ENCODE peak calls at places on chromosomes 16 and 17, in five cellular contexts. S is esophagus muscularis mucosa, C is foreskin fibroblast, L is transverse colon, M is endodermal cell. Q is an unnamed sample.

GRCh38 chr17:64773836-64774761 is 112.0 kb upstream of the SMURF2 start:
- DNase-seq in L (peak), S (no peak), M (peak), C (peak), Q (peak)

GRCh38 chr16:68065716-68066305 is 19.4 kb upstream of the NFATC3 start:
- DNase-seq in M (peak), S (no peak), C (peak), L (no peak), Q (no peak)

GRCh38 chr16:52068447-52069074 is 478.4 kb downstream of the TOX3 start:
- DNase-seq in C (no peak), S (peak), L (peak), M (peak), Q (no peak)

GRCh38 chr17:48643697-48644012 is 17.5 kb upstream of the HOXB9 start:
- DNase-seq in S (no peak), M (no peak), C (no peak), L (no peak), Q (no peak)

GRCh38 chr16:84055801-84056634 is 13.4 kb upstream of the SLC38A8 start:
- DNase-seq in L (no peak), S (no peak), M (no peak), C (no peak), Q (no peak)

GRCh38 chr17:17628388-17629008 is 37.0 kb upstream of the PEMT start:
- DNase-seq in M (no peak), C (no peak), L (peak), S (no peak), Q (peak)

GRCh38 chr17:39194089-39194984 is 3.1 kb downstream of the CACNB1 start:
- DNase-seq in C (peak), M (peak), L (peak), S (no peak), Q (no peak)

GRCh38 chr17:44587339-44587738 is 30.1 kb downstream of the FZD2 start:
- DNase-seq in S (no peak), L (no peak), M (peak), C (peak), Q (no peak)

GRCh38 chr17:57834146-57834741 is 15.6 kb downstream of the MRPS23 start:
- DNase-seq in C (peak), L (no peak), M (peak), S (no peak), Q (no peak)

GRCh38 chr17:77694391-77695363 is 263.8 kb upstream of the TNRC6C start:
- DNase-seq in M (peak), C (no peak), L (no peak), S (peak), Q (no peak)

GRCh38 chr17:67779098-67779672 is 46.1 kb upstream of the BPTF start:
- DNase-seq in C (peak), S (no peak), M (peak), L (peak), Q (peak)

GRCh38 chr17:14918540-14918939 is 346.6 kb downstream of the PMP22 start:
- DNase-seq in L (no peak), S (no peak), C (no peak), M (no peak), Q (no peak)

GRCh38 chr17:41894791-41895331 is 23.9 kb downstream of the ACLY start:
- DNase-seq in L (no peak), S (no peak), M (no peak), C (peak), Q (no peak)

GRCh38 chr17:61196302-61196704 is 203.3 kb upstream of the TBX2 start:
- DNase-seq in M (no peak), S (no peak), C (peak), L (no peak), Q (no peak)

GRCh38 chr16:4203748-4204147 is 38.1 kb downstream of the SRL start:
- DNase-seq in C (no peak), M (no peak), S (no peak), L (no peak), Q (no peak)

GRCh38 chr17:164536-165235 is 16.8 kb downstream of the DOC2B start:
- DNase-seq in M (peak), S (no peak), C (no peak), L (peak), Q (peak)

GRCh38 chr17:44610331-44610730 is 45.9 kb upstream of the MEIOC start:
- DNase-seq in L (no peak), C (no peak), S (no peak), M (peak), Q (no peak)

GRCh38 chr16:72934661-72935403 is 113.1 kb downstream of the ZFHX3 start:
- DNase-seq in M (no peak), C (peak), S (no peak), L (no peak), Q (no peak)

GRCh38 chr16:31002810-31003209 is 7.6 kb downstream of the STX1B start:
- DNase-seq in S (no peak), L (no peak), M (peak), C (no peak), Q (no peak)

GRCh38 chr17:79831367-79832210 is 7.7 kb downstream of the CBX4 start:
- DNase-seq in S (no peak), L (no peak), C (no peak), M (peak), Q (no peak)

GRCh38 chr16:12917246-12917645 is 15.8 kb downstream of the SHISA9 start:
- DNase-seq in S (no peak), L (no peak), C (no peak), M (no peak), Q (no peak)

GRCh38 chr17:17151055-17151454 is 55.1 kb downstream of the PLD6 start:
- DNase-seq in M (no peak), C (peak), L (no peak), S (no peak), Q (no peak)

GRCh38 chr17:80446645-80447405 is 29.6 kb downstream of the NPTX1 start:
- DNase-seq in L (no peak), M (no peak), S (no peak), C (no peak), Q (no peak)

DNA sequence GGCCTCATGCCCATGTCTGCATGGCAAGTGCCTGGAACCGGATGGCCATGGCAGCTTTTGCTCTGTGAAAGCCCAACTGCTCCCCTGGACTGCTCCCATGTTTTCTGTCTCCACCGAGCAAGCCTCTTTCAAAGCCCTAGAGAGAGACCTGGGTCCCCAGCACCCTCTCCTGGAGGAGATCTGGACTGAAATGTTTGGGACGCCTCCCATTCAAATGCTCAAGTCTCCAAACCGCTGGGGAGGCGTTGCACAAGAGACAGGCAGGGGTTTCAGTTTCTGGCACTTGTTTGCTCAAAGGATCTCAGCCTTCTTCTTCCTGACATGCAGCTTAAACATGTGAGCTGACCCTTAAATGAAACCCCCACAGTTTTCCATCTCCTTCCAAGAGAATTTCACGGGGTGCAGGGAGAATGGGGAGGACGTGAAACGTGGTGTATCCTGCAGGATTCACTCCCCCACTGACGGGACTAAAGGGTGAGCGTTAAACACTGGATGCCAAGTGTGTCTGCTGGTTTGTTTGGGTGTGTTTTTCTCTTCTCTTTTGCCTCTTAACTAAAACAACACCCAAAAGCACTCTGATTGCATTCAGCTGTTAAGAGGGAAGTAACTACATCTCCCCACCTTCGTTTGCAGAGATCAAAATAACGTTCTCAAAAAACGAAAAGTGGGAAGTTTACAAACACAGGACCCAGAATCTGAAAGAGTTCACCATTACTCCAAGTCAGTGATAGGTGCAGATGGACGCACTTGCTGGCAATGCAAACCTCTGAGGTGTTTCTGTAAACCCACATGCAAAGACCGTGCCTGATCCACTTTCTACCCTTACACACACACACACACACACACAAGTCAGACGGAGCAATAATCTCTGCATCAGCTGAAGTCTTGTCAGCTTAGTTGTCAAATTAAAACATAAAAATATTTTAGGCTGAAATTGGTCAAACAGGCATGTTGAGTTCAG is 256.9 kb downstream of the C16orf95 start:
- DNase-seq in C (peak), M (peak), L (no peak), S (no peak), Q (no peak)
- TF ChIP-seq CTCF in C (no peak), M (peak), L (no peak), S (no peak), Q (no peak)

DNA sequence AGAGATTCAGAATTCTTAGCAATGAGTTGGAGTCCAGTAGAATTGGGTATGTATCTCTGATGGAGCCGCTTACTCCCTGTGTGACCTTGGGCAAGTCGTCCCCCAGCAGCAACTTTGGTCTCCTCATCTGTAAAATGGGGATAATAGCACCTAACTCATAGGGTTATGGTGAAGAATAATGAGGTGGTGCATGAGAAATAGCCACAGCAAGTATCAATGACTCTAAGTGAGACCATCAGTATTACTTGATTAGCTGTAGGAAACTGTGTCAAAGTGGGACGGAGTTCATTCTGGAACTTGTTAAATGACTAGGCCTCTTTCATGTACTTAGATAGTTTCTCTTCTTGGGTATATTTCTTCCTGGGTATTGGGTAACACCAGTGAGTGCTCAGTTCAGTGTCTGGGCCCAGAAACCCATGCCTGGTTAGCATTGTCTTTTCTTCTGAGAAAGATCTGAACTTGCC is 6.4 kb downstream of the PRKCB start:
- DNase-seq in M (no peak), C (no peak), S (no peak), L (no peak), Q (peak)
- TF ChIP-seq CTCF in M (no peak), C (no peak), S (no peak), L (no peak), Q (no peak)

GRCh38 chr16:1557074-1557473 is 23.6 kb downstream of the TMEM204 start:
- DNase-seq in S (no peak), C (no peak), L (no peak), M (no peak), Q (no peak)

GRCh38 chr16:1553976-1554825 is 20.7 kb downstream of the TMEM204 start:
- DNase-seq in C (no peak), L (no peak), S (no peak), M (no peak), Q (no peak)

GRCh38 chr16:1557576-1557975 is 24.1 kb downstream of the TMEM204 start:
- DNase-seq in S (no peak), C (no peak), L (no peak), M (no peak), Q (no peak)

GRCh38 chr16:1554826-1555445 is 21.5 kb downstream of the TMEM204 start:
- DNase-seq in S (no peak), C (no peak), M (no peak), L (no peak), Q (no peak)

DNA sequence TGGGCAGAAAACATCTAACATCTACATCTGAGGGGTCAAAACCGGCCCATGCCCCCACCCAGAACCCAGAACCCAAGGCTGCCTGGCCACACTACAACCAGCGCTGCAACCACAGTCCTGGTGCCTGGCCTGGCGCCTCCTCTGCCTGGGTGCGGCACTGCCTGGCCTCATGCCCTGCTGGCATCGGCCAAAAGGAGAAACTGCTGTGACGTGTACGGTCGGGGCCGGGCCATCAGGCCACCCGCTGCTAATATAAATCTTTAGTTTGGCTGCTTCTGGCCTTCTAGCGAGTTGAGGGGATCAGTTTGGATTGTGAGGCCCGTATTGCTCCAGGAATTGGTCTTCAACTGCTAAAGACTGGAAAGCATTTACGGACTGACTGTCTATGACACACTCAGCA is 22.8 kb downstream of the TMEM204 start:
- DNase-seq in L (no peak), M (no peak), S (no peak), C (no peak), Q (no peak)
- TF ChIP-seq CTCF in L (no peak), M (no peak), S (no peak), C (no peak), Q (no peak)

GRCh38 chr16:6725634-6726331 is 606.9 kb upstream of the RBFOX1 start:
- DNase-seq in L (no peak), M (no peak), C (no peak), S (no peak), Q (no peak)
- TF ChIP-seq CTCF in L (no peak), M (peak), C (no peak), S (no peak), Q (no peak)

GRCh38 chr16:14286381-14287230 is 215.5 kb downstream of the MRTFB start:
- DNase-seq in C (no peak), M (peak), S (no peak), L (peak), Q (no peak)

GRCh38 chr16:14296663-14297062 is 225.5 kb downstream of the MRTFB start:
- DNase-seq in M (no peak), C (no peak), S (no peak), L (no peak), Q (no peak)

GRCh38 chr16:14289692-14290340 is 218.7 kb downstream of the MRTFB start:
- DNase-seq in C (no peak), L (no peak), S (no peak), M (peak), Q (no peak)

DNA sequence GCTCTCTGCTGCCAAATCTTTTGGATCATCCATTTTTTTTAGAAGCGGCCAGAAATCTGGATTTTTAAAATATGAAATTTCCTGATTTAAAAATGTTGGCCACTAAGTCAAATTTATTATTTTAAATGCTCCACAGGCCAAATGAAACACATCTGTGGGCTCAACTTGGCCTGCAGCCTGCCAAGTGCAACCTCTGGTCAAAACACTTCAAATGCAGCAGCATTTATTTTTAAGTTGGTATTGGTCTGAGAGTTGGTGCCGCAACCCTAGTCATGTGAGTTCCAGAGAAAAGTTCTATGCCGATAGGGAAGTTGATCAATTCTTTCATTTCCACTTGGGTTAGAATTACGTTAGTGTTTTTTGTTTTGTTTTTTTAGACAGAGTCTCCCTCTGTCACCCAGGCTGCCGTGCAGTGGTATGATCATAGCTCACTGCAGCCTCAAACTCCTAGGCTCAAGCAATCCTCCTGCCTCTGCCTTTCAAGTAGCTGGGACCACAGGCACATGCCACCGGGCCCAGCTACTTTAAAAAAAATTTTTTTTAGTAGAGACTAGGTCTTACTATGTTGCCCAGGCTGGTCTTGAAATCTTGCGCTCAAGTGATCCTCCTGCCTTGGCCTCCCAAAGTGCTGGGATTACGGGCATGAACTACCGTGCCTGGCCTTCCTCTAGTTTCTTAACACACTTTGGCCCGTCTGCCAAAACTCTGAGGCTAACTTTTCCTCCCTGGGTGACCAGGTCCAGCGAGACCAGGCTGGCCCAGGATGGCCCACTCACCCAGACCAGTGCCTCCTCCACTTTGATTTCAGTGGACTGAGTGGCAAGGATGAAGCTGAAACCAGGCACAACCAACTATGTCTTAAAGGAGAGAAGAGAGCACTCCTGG is 221.1 kb downstream of the MRTFB start:
- DNase-seq in M (peak), S (no peak), L (no peak), C (no peak), Q (no peak)
- TF ChIP-seq CTCF in M (no peak), S (no peak), L (no peak), C (no peak), Q (no peak)

GRCh38 chr16:54242199-54242598 is 44.4 kb downstream of the IRX3 start:
- DNase-seq in L (no peak), C (no peak), M (peak), S (no peak), Q (no peak)
- TF ChIP-seq CTCF in L (no peak), C (no peak), M (peak), S (no peak), Q (no peak)

GRCh38 chr16:77221482-77221881 is 22.3 kb downstream of the SYCE1L start:
- DNase-seq in M (no peak), S (no peak), L (no peak), C (no peak), Q (no peak)

GRCh38 chr16:77219437-77219836 is 20.2 kb downstream of the SYCE1L start:
- DNase-seq in C (no peak), S (no peak), M (no peak), L (no peak), Q (no peak)

GRCh38 chr16:77225182-77225581 is 26.0 kb downstream of the SYCE1L start:
- DNase-seq in S (no peak), L (no peak), M (no peak), C (no peak), Q (no peak)

GRCh38 chr16:77220427-77220826 is 21.2 kb downstream of the SYCE1L start:
- DNase-seq in S (no peak), L (no peak), C (no peak), M (no peak), Q (peak)

GRCh38 chr16:77223184-77223583 is 24.0 kb downstream of the SYCE1L start:
- DNase-seq in L (no peak), M (peak), C (no peak), S (no peak), Q (no peak)
- TF ChIP-seq CTCF in L (peak), M (peak), C (peak), S (no peak), Q (peak)

GRCh38 chr16:58614212-58614611 is 15.4 kb downstream of the CNOT1 start:
- DNase-seq in L (no peak), C (peak), M (no peak), S (no peak), Q (no peak)

GRCh38 chr16:58615280-58615679 is 14.3 kb downstream of the CNOT1 start:
- DNase-seq in L (no peak), M (no peak), S (no peak), C (no peak), Q (no peak)

GRCh38 chr16:58620396-58620795 is 9.2 kb downstream of the CNOT1 start:
- DNase-seq in S (no peak), C (no peak), L (no peak), M (no peak), Q (no peak)

DNA sequence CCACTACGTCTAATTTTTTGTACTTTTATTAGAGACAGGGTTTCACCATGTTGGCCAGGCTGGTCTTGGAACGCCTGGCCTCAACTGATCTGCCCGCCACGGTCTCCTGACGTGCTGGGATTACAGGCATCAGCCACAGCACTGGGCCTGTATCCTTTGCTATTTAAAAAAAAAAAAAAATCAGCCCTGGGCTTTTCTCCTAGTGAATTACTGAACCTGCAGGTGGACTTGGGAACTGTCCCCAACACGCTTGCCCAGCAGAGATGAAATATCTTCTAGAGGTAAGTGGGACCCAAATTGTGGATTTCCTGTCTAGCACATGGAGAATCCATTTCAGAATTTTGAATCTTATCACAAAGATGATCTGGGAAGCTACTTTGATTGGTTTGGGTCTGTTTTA is 14.8 kb downstream of the CNOT1 start:
- DNase-seq in M (no peak), L (no peak), C (no peak), S (no peak), Q (no peak)
- TF ChIP-seq CTCF in M (peak), L (no peak), C (no peak), S (no peak), Q (no peak)